ENCODE peak calls at places on chromosomes 11 and 22, in nine cellular contexts. E is GM12865, D is astrocyte of the spinal cord, F is A549, I is BE2C, G is right atrium auricular region, L is fibroblast of mammary gland, Z is esophagus muscularis mucosa, V is fibroblast of pulmonary artery. U is an unnamed sample.

GRCh38 chr11:10139656-10140055 is 154.4 kb downstream of the SBF2 start:
- DNase-seq in V (peak; percentile 84), G (no peak), F (peak; percentile 12), I (no peak), Z (no peak), E (no peak), D (peak; percentile 67), L (peak; percentile 81), U (no peak)

GRCh38 chr11:44527476-44527875 is 38.0 kb upstream of the CD82 start:
- DNase-seq in L (no peak), V (no peak), F (no peak), I (no peak), E (no peak), D (no peak), G (peak; percentile 67), Z (no peak), U (no peak)

GRCh38 chr11:24932110-24933000 is 435.5 kb downstream of the LUZP2 start:
- DNase-seq in V (peak; percentile 7), L (no peak), F (no peak), G (no peak), Z (no peak), E (no peak), I (peak; percentile 42), D (no peak), U (no peak)

GRCh38 chr11:42524534-42525227 is 787.1 kb upstream of the API5 start:
- DNase-seq in I (peak; percentile 54), L (peak; percentile 51), V (peak; percentile 82), G (peak; percentile 60), Z (no peak), F (peak; percentile 48), D (peak; percentile 66), E (peak; percentile 68), U (peak; percentile 84)

GRCh38 chr11:82546556-82547162 is 187.0 kb downstream of the FAM181B start:
- DNase-seq in L (no peak), D (no peak), V (no peak), G (no peak), E (no peak), Z (no peak), I (no peak), F (no peak), U (no peak)

GRCh38 chr11:81915045-81915444 is 818.6 kb downstream of the FAM181B start:
- DNase-seq in E (no peak), V (peak; percentile 1), F (no peak), I (no peak), G (no peak), D (peak; percentile 3), Z (no peak), L (no peak), U (no peak)

GRCh38 chr11:122180435-122180834 is 64.4 kb upstream of the BLID start:
- DNase-seq in D (peak; percentile 98), F (peak; percentile 69), I (no peak), G (no peak), Z (no peak), E (no peak), V (peak; percentile 87), L (peak; percentile 100), U (no peak)

GRCh38 chr11:127493330-127493729 is 492.8 kb upstream of the KIRREL3 start:
- DNase-seq in I (peak; percentile 14), Z (peak; percentile 24), F (peak; percentile 16), V (no peak), L (no peak), D (peak; percentile 35), E (peak; percentile 31), G (no peak), U (peak; percentile 29)

GRCh38 chr11:95247883-95248282 is 16.9 kb upstream of the SESN3 start:
- DNase-seq in D (no peak), E (no peak), Z (no peak), V (no peak), I (no peak), L (no peak), F (no peak), G (no peak), U (no peak)

GRCh38 chr11:101466352-101466751 is 117.5 kb downstream of the TRPC6 start:
- DNase-seq in V (no peak), I (no peak), E (no peak), G (no peak), L (no peak), D (no peak), Z (no peak), F (no peak), U (no peak)

GRCh38 chr11:125112235-125112604 is 794 bp upstream of the TMEM218 start:
- DNase-seq in I (no peak), F (no peak), L (no peak), Z (no peak), V (no peak), E (no peak), D (no peak), G (no peak), U (no peak)

GRCh38 chr11:125901872-125902271 is 1.1 kb downstream of the PUS3 start:
- DNase-seq in D (no peak), Z (no peak), L (no peak), I (no peak), V (no peak), F (no peak), E (no peak), G (no peak), U (no peak)

GRCh38 chr11:121721961-121722360 is 269.2 kb upstream of the SORL1-AS1 start:
- DNase-seq in V (no peak), F (no peak), G (no peak), E (no peak), Z (no peak), D (no peak), L (peak; percentile 24), I (no peak), U (no peak)

GRCh38 chr11:118921929-118922744 is 3.6 kb downstream of the BCL9L start:
- DNase-seq in G (peak; percentile 93), V (peak; percentile 89), D (no peak), Z (no peak), F (peak; percentile 91), I (peak; percentile 76), E (no peak), L (peak; percentile 74), U (peak; percentile 94)

GRCh38 chr22:28115426-28115825 is 196.4 kb upstream of the PITPNB start:
- DNase-seq in G (no peak), F (no peak), Z (no peak), E (no peak), I (no peak), D (no peak), V (no peak), L (no peak), U (no peak)

DNA sequence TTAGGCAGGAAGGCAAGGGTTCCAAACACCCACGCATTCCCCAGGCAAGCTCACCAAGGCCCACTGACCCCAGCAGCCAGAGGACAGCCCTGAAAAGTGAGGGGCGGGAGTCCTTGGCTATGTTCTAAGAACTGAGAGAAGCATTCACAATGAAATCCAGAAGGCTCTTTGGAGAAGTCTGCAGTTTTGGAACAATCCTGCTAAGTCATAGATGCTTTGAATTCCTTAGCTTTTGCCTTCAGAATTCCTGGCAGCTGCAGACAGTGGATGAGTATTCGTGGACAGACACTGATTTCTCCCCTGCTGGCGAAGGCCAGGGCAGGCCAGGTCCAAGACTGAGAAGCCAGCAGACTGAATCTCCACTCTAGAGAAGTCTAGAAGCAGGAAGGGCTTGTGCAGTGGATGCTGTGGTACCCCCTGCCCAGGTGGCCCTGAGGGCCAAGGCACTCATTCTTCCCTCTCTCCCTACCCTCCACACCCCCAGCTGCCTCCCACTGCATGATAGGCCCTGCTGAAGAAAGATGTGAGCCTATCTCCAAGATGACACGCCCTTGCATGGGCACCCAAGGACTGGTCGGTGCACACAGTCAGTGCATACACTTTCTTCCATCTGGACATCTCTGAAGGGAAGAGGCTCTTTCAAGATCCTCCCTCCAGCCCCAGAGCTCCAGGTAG is 133.2 kb upstream of the TEAD1 start:
- DNase-seq in D (peak; percentile 76), E (no peak), F (peak; percentile 34), L (peak; percentile 94), Z (peak; percentile 92), G (peak; percentile 58), V (peak; percentile 89), I (no peak), U (no peak)
- TF ChIP-seq CTCF in D (peak; percentile 33), E (no peak), F (no peak), L (peak; percentile 53), Z (no peak), G (no peak), V (peak; percentile 50), I (no peak), U (peak; percentile 37)

DNA sequence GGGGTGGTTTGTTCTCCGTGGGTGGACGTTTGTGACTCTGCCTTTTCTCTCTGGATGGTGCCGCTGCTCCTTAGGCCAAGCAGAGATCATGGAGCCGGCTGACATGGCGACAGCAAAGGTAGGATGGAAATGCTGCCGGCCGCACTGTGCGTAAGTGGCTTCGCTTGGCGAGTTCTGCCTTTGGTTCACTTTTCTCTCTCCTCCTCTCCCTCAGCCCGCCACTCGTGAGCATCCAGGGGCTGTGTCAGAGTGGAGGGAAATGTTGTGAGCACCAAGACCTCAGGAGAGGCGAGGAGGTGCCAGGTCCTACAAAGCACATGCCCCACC is 80.5 kb downstream of the GRAMD1B start:
- DNase-seq in E (no peak), G (no peak), L (no peak), V (no peak), D (no peak), F (no peak), Z (no peak), I (no peak), U (no peak)
- H3K4me3 ChIP-seq in E (no peak overlapping the region), G (no peak overlapping the region), L (no peak overlapping the region), V (no peak overlapping the region), D (no peak overlapping the region), F (no peak overlapping the region), Z (no peak overlapping the region), I (peak overlapping the region; percentile 27), U (no peak overlapping the region)

GRCh38 chr11:18752502-18752901 is 26.5 kb upstream of the IGSF22 start:
- DNase-seq in G (no peak), F (no peak), I (no peak), E (no peak), V (no peak), D (no peak), Z (no peak), L (no peak), U (no peak)
- TF ChIP-seq CTCF in G (no peak), F (no peak), I (no peak), E (no peak), V (no peak), D (no peak), Z (no peak), L (no peak), U (no peak)

GRCh38 chr11:73310661-73311393 is 2.8 kb downstream of the ARHGEF17 start:
- DNase-seq in D (no peak), G (no peak), I (no peak), E (no peak), L (no peak), F (no peak), Z (no peak), V (no peak), U (no peak)

GRCh38 chr11:73312036-73312435 is 4.0 kb downstream of the ARHGEF17 start:
- DNase-seq in E (no peak), F (no peak), D (no peak), L (no peak), V (no peak), I (no peak), Z (no peak), G (no peak), U (no peak)

GRCh38 chr11:73312806-73313403 is 4.8 kb downstream of the ARHGEF17 start:
- DNase-seq in L (peak; percentile 60), F (no peak), G (no peak), E (no peak), D (peak; percentile 72), I (no peak), V (no peak), Z (no peak), U (no peak)

GRCh38 chr11:73310076-73310475 is 2.0 kb downstream of the ARHGEF17 start:
- DNase-seq in E (no peak), V (no peak), L (no peak), Z (no peak), I (no peak), G (no peak), F (no peak), D (no peak), U (no peak)

GRCh38 chr11:73311394-73311869 is 3.4 kb downstream of the ARHGEF17 start:
- DNase-seq in I (no peak), L (no peak), F (no peak), G (no peak), V (no peak), E (no peak), Z (no peak), D (no peak), U (no peak)
- H3K4me3 ChIP-seq in I (no peak overlapping the region), L (peak overlapping the region; percentile 39), F (no peak overlapping the region), G (peak overlapping the region; percentile 60), V (peak overlapping the region; percentile 51), E (peak overlapping the region; percentile 5), Z (peak overlapping the region; percentile 82), D (peak overlapping the region; percentile 40), U (peak overlapping the region; percentile 17)